ENCODE peak calls at places on chromosomes 1 and 21, in eight cellular contexts. I is lower leg skin; A is kidney epithelial cell; H is AG10803; U is naive thymus-derived CD4-positive, alpha-beta T cell; B is heart left ventricle; N is thyroid gland; W is breast epithelium. M is an unnamed sample.

GRCh38 chr1:179229214-179230140 is at the start of gene ABL2:
- DNase-seq in I (no peak), A (no peak), H (peak), U (peak), B (peak), N (peak), W (no peak), M (peak)

GRCh38 chr1:207941664-207942063 is 30.7 kb upstream of the CD34 start:
- DNase-seq in I (peak), A (no peak), H (peak), U (no peak), B (peak), N (peak), W (no peak), M (no peak)

GRCh38 chr1:236060286-236060685 is 4.6 kb downstream of the NID1 start:
- DNase-seq in I (no peak), A (no peak), H (no peak), U (no peak), B (no peak), N (no peak), W (no peak), M (no peak)

GRCh38 chr1:17594026-17594425 is 54.5 kb downstream of the ARHGEF10L start:
- DNase-seq in I (no peak), A (no peak), H (peak), U (no peak), B (no peak), N (peak), W (no peak), M (no peak)

GRCh38 chr1:187433598-187433997 is 604.8 kb downstream of the PLA2G4A start:
- DNase-seq in I (no peak), A (no peak), H (peak), U (no peak), B (no peak), N (no peak), W (no peak), M (no peak)

GRCh38 chr1:44472614-44473262 is 67.7 kb downstream of the RNF220 start:
- DNase-seq in I (no peak), A (no peak), H (peak), U (no peak), B (no peak), N (peak), W (no peak), M (no peak)

GRCh38 chr21:37561506-37561905 is 194.9 kb downstream of the DYRK1A start:
- DNase-seq in I (no peak), A (no peak), H (no peak), U (no peak), B (no peak), N (no peak), W (no peak), M (no peak)

GRCh38 chr1:23643668-23644554 is 47.7 kb upstream of the RPL11 start:
- DNase-seq in I (no peak), A (no peak), H (no peak), U (no peak), B (no peak), N (peak), W (no peak), M (no peak)

GRCh38 chr1:67787746-67788145 is 45.5 kb downstream of the GNG12 start:
- DNase-seq in I (no peak), A (no peak), H (no peak), U (no peak), B (no peak), N (no peak), W (no peak), M (no peak)

GRCh38 chr1:111183681-111184080 is 16.8 kb downstream of the DENND2D start:
- DNase-seq in I (no peak), A (no peak), H (no peak), U (no peak), B (no peak), N (no peak), W (no peak), M (no peak)

GRCh38 chr1:212132040-212132439 is 96.5 kb downstream of the DTL start:
- DNase-seq in I (no peak), A (peak), H (no peak), U (no peak), B (no peak), N (no peak), W (no peak), M (no peak)

GRCh38 chr21:44437696-44438431 is 17.4 kb upstream of the LRRC3 start:
- DNase-seq in I (no peak), A (no peak), H (no peak), U (no peak), B (no peak), N (no peak), W (no peak), M (no peak)

GRCh38 chr1:230143534-230143933 is 76.5 kb downstream of the GALNT2 start:
- DNase-seq in I (no peak), A (no peak), H (no peak), U (no peak), B (no peak), N (no peak), W (no peak), M (no peak)

GRCh38 chr1:23627065-23627464 is 64.5 kb upstream of the RPL11 start:
- DNase-seq in I (no peak), A (no peak), H (no peak), U (no peak), B (no peak), N (peak), W (no peak), M (no peak)

GRCh38 chr1:228648647-228649383 is 86.5 kb upstream of the RHOU start:
- DNase-seq in I (no peak), A (no peak), H (no peak), U (no peak), B (no peak), N (no peak), W (no peak), M (no peak)

GRCh38 chr1:51294566-51295184 is 35.7 kb downstream of the TTC39A start:
- DNase-seq in I (no peak), A (no peak), H (no peak), U (no peak), B (no peak), N (no peak), W (peak), M (no peak)

GRCh38 chr1:157878059-157878458 is 36.5 kb upstream of the CD5L start:
- DNase-seq in I (no peak), A (peak), H (peak), U (no peak), B (no peak), N (no peak), W (no peak), M (no peak)

GRCh38 chr1:66944330-66945274 is 19.8 kb downstream of the MIER1 start:
- DNase-seq in I (no peak), A (peak), H (peak), U (no peak), B (no peak), N (no peak), W (no peak), M (no peak)

GRCh38 chr1:7315946-7316345 is 455.1 kb upstream of the VAMP3 start:
- DNase-seq in I (no peak), A (no peak), H (no peak), U (no peak), B (no peak), N (no peak), W (no peak), M (no peak)

GRCh38 chr1:7317888-7318287 is 453.2 kb upstream of the VAMP3 start:
- DNase-seq in I (no peak), A (no peak), H (no peak), U (no peak), B (no peak), N (peak), W (no peak), M (no peak)

GRCh38 chr1:7315316-7315715 is 455.8 kb upstream of the VAMP3 start:
- DNase-seq in I (no peak), A (no peak), H (peak), U (no peak), B (no peak), N (no peak), W (no peak), M (no peak)

DNA sequence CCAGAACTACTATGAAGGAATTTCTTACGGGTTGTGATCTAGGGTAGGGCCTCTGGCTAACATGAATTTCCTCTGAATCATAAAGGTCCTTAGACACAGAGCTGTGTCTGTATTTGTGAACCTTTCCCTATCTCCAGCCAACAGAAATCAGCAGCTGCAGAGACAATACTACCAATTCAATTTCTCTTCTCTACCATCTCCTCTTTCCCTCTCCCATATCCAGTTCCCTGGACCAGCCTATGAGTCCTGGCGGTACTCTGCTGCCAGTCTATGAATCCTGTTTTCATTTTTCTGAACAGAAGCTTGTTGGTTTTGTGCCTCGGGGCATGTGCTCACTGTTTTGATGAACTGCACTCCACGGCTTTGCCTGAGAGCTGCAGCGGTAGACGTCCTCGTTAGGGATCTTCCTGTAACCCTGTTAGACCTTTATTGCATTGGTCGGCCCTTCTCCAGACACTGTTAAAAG is 458.0 kb upstream of the VAMP3 start:
- DNase-seq in I (no peak), A (no peak), H (no peak), U (no peak), B (no peak), N (peak), W (no peak), M (no peak)
- H3K4me3 ChIP-seq in I (no peak), A (no peak), H (no peak), U (no peak), B (no peak), N (no peak), W (no peak), M (no peak)

DNA sequence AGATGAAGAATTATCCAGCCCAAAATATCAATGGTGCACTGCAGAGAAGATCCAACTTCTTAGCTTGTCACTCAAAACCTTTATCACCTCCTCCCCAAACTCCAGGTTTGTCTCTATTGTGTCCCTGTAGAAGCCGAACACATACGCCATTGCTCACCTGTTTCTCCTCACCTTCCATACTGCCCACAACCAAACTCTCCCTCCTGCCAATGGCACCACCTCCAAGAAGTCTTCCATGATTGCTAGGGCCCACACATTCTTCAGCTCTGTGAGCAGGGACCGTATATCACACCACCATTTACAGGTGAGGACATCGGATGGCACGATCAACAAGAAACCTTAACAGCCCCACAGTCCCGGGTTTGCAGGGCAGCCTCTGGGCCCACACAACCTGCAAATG is 2.2 kb downstream of the LAPTM5 start:
- DNase-seq in I (no peak), A (no peak), H (no peak), U (no peak), B (no peak), N (no peak), W (no peak), M (no peak)
- H3K4me3 ChIP-seq in I (no peak), A (no peak), H (no peak), U (peak), B (peak), N (no peak), W (peak), M (peak)

GRCh38 chr1:151056574-151056973 is 2.8 kb downstream of the CDC42SE1 start:
- DNase-seq in I (no peak), A (no peak), H (no peak), U (no peak), B (no peak), N (no peak), W (no peak), M (no peak)

GRCh38 chr1:151054971-151055547 is 4.4 kb downstream of the CDC42SE1 start:
- DNase-seq in I (no peak), A (no peak), H (no peak), U (no peak), B (no peak), N (no peak), W (no peak), M (no peak)

GRCh38 chr1:151058682-151059341 is 610 bp downstream of the CDC42SE1 start:
- DNase-seq in I (peak), A (no peak), H (peak), U (no peak), B (peak), N (peak), W (peak), M (no peak)

GRCh38 chr1:151055581-151055980 is 3.8 kb downstream of the CDC42SE1 start:
- DNase-seq in I (no peak), A (no peak), H (no peak), U (no peak), B (no peak), N (no peak), W (no peak), M (no peak)

GRCh38 chr1:151056149-151056548 is 3.3 kb downstream of the CDC42SE1 start:
- DNase-seq in I (no peak), A (no peak), H (no peak), U (no peak), B (no peak), N (no peak), W (no peak), M (no peak)
- H3K4me3 ChIP-seq in I (no peak), A (no peak), H (no peak), U (peak), B (peak), N (no peak), W (peak), M (peak)

DNA sequence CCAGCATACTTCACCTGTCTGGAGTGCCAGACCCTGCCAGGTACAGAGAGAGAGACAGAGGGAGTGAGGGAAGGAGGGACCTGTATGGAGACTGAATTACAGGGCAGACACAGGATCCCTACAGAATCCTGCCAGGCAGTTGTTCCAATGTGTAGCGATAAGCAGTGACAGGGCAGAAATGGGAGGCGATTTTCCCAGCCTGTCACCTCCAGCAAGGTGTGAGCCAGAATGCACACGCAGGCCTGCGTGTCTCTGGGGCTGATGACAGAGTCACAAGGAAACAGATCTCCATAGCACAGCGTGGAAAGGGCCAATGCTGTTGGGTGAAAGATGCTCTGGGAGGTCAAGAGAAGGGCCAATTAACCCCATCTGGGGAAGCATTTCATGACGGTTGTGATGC is 111.3 kb downstream of the HIVEP3 start:
- DNase-seq in I (no peak), A (no peak), H (no peak), U (no peak), B (peak), N (no peak), W (no peak), M (no peak)
- H3K4me3 ChIP-seq in I (no peak), A (no peak), H (no peak), U (no peak), B (no peak), N (no peak), W (no peak), M (no peak)

DNA sequence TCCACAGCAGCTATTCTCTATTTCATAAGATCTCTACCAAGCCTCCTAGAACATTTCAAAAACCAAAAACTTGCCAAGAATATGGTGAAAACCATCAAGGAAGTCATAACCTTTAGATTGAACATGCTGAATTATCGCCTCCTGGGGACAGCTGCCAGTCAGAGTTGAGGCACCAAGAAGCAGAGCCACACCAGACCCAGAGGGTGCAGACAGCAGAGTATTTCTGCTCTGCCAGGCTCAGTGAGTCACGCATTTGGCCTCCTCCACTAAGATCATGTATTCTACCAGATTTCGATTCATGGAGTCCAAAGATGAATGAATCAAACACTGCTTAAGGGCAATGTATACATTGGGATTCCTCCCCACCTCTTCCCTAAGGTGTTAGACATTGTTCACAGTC is 2.1 kb downstream of the F3 start:
- DNase-seq in I (no peak), A (no peak), H (peak), U (no peak), B (peak), N (no peak), W (no peak), M (no peak)
- H3K4me3 ChIP-seq in I (no peak), A (peak), H (peak), U (no peak), B (peak), N (no peak), W (peak), M (no peak)

GRCh38 chr1:223707270-223708000 is 4.9 kb upstream of the CAPN2 start:
- DNase-seq in I (peak), A (peak), H (peak), U (no peak), B (peak), N (peak), W (peak), M (no peak)
- H3K4me3 ChIP-seq in I (no peak), A (no peak), H (peak), U (no peak), B (no peak), N (no peak), W (no peak), M (no peak)

M was measured in effector memory CD4-positive, alpha-beta T cell.